ENCODE peak calls at places on chromosomes 11 and 22, in seven cellular contexts. One of them, this sample, is unnamed.

GRCh38 chr22:20131593-20131855 is at the start of gene ZDHHC8:
- DNase-seq in lower leg skin: no peak
- DNase-seq in PC-3: no peak
- DNase-seq in left lung: no peak
- DNase-seq in GM23338: no peak
- DNase-seq in esophagus squamous epithelium: no peak
- DNase-seq in adrenal gland: no peak
- DNase-seq in this sample: no peak

GRCh38 chr22:27139935-27140493 is 482.6 kb downstream of the MIAT start:
- DNase-seq in lower leg skin: no peak
- DNase-seq in PC-3: no peak
- DNase-seq in left lung: no peak
- DNase-seq in GM23338: no peak
- DNase-seq in esophagus squamous epithelium: no peak
- DNase-seq in adrenal gland: peak
- DNase-seq in this sample: peak

GRCh38 chr22:44259366-44260215 is 53.2 kb downstream of the SHISAL1 start:
- DNase-seq in lower leg skin: peak
- DNase-seq in PC-3: no peak
- DNase-seq in left lung: no peak
- DNase-seq in GM23338: no peak
- DNase-seq in esophagus squamous epithelium: no peak
- DNase-seq in adrenal gland: peak
- DNase-seq in this sample: no peak

GRCh38 chr11:21321530-21321929 is 652.1 kb downstream of the NELL1 start:
- DNase-seq in lower leg skin: no peak
- DNase-seq in PC-3: no peak
- DNase-seq in left lung: no peak
- DNase-seq in GM23338: no peak
- DNase-seq in esophagus squamous epithelium: no peak
- DNase-seq in adrenal gland: no peak
- DNase-seq in this sample: no peak

GRCh38 chr11:79400717-79401330 is 40.0 kb downstream of the TENM4 start:
- DNase-seq in lower leg skin: no peak
- DNase-seq in PC-3: peak
- DNase-seq in left lung: no peak
- DNase-seq in GM23338: peak
- DNase-seq in esophagus squamous epithelium: no peak
- DNase-seq in adrenal gland: peak
- DNase-seq in this sample: no peak

GRCh38 chr11:44205836-44206235 is 104.1 kb downstream of the ALX4 start:
- DNase-seq in lower leg skin: no peak
- DNase-seq in PC-3: no peak
- DNase-seq in left lung: no peak
- DNase-seq in GM23338: no peak
- DNase-seq in esophagus squamous epithelium: no peak
- DNase-seq in adrenal gland: no peak
- DNase-seq in this sample: no peak

GRCh38 chr11:8338138-8338537 is 74.5 kb upstream of the LMO1 start:
- DNase-seq in lower leg skin: no peak
- DNase-seq in PC-3: peak
- DNase-seq in left lung: no peak
- DNase-seq in GM23338: peak
- DNase-seq in esophagus squamous epithelium: no peak
- DNase-seq in adrenal gland: peak
- DNase-seq in this sample: no peak

GRCh38 chr11:77147668-77148321 is 19.7 kb downstream of the MYO7A start:
- DNase-seq in lower leg skin: no peak
- DNase-seq in PC-3: no peak
- DNase-seq in left lung: no peak
- DNase-seq in GM23338: peak
- DNase-seq in esophagus squamous epithelium: no peak
- DNase-seq in adrenal gland: no peak
- DNase-seq in this sample: no peak

GRCh38 chr11:74784234-74784633 is 35.6 kb downstream of the RNF169 start:
- DNase-seq in lower leg skin: no peak
- DNase-seq in PC-3: no peak
- DNase-seq in left lung: no peak
- DNase-seq in GM23338: no peak
- DNase-seq in esophagus squamous epithelium: no peak
- DNase-seq in adrenal gland: no peak
- DNase-seq in this sample: no peak

GRCh38 chr22:23591203-23591791 is 11.2 kb upstream of the IGLL1 start:
- DNase-seq in lower leg skin: no peak
- DNase-seq in PC-3: peak
- DNase-seq in left lung: no peak
- DNase-seq in GM23338: peak
- DNase-seq in esophagus squamous epithelium: no peak
- DNase-seq in adrenal gland: peak
- DNase-seq in this sample: peak

GRCh38 chr11:65013130-65013691 is 749 bp upstream of the ARL2 start:
- DNase-seq in lower leg skin: peak
- DNase-seq in PC-3: peak
- DNase-seq in left lung: peak
- DNase-seq in GM23338: peak
- DNase-seq in esophagus squamous epithelium: no peak
- DNase-seq in adrenal gland: peak
- DNase-seq in this sample: peak

GRCh38 chr11:60988658-60989057 is 17.2 kb downstream of the CD6 start:
- DNase-seq in lower leg skin: no peak
- DNase-seq in PC-3: no peak
- DNase-seq in left lung: no peak
- DNase-seq in GM23338: no peak
- DNase-seq in esophagus squamous epithelium: no peak
- DNase-seq in adrenal gland: no peak
- DNase-seq in this sample: no peak

GRCh38 chr11:35165416-35166368 is 26.7 kb downstream of the CD44 start:
- DNase-seq in lower leg skin: no peak
- DNase-seq in PC-3: peak
- DNase-seq in left lung: peak
- DNase-seq in GM23338: no peak
- DNase-seq in esophagus squamous epithelium: no peak
- DNase-seq in adrenal gland: no peak
- DNase-seq in this sample: no peak

GRCh38 chr11:92826597-92826996 is 142.9 kb upstream of the MTNR1B start:
- DNase-seq in lower leg skin: no peak
- DNase-seq in PC-3: no peak
- DNase-seq in left lung: no peak
- DNase-seq in GM23338: peak
- DNase-seq in esophagus squamous epithelium: no peak
- DNase-seq in adrenal gland: no peak
- DNase-seq in this sample: no peak

GRCh38 chr11:29119116-29119515 is 897.7 kb downstream of the KCNA4 start:
- DNase-seq in lower leg skin: no peak
- DNase-seq in PC-3: peak
- DNase-seq in left lung: no peak
- DNase-seq in GM23338: no peak
- DNase-seq in esophagus squamous epithelium: no peak
- DNase-seq in adrenal gland: no peak
- DNase-seq in this sample: peak
- H3K4me3 ChIP-seq in lower leg skin: no peak
- H3K4me3 ChIP-seq in PC-3: no peak
- H3K4me3 ChIP-seq in left lung: no peak
- H3K4me3 ChIP-seq in GM23338: no peak
- H3K4me3 ChIP-seq in esophagus squamous epithelium: no peak
- H3K4me3 ChIP-seq in adrenal gland: no peak
- H3K4me3 ChIP-seq in this sample: no peak

DNA sequence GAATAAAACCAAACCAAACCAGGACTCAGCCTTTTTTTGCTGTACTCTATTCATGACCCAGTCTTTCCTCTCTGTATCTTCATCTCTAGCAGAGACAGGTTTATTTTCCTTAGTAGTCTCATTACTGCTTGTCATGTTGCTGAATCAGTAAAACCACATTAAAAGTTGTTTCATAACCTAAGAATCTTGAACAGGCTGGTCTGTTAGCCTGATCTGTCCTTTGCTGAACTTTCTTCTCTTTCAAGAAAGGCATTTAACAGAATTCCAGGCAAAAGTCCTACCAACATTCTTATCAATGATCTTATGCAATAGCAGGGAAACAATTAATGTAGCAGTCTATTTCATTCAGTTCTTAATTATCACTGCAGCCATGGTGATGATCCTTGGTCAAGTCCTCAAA is 197.7 kb downstream of the CASP12 start:
- DNase-seq in lower leg skin: no peak
- DNase-seq in PC-3: no peak
- DNase-seq in left lung: no peak
- DNase-seq in GM23338: no peak
- DNase-seq in esophagus squamous epithelium: no peak
- DNase-seq in adrenal gland: no peak
- DNase-seq in this sample: peak
- H3K4me3 ChIP-seq in lower leg skin: no peak
- H3K4me3 ChIP-seq in PC-3: no peak
- H3K4me3 ChIP-seq in left lung: no peak
- H3K4me3 ChIP-seq in GM23338: no peak
- H3K4me3 ChIP-seq in esophagus squamous epithelium: no peak
- H3K4me3 ChIP-seq in adrenal gland: no peak
- H3K4me3 ChIP-seq in this sample: no peak

GRCh38 chr11:115501504-115501894 is 2.7 kb downstream of the CADM1 start:
- DNase-seq in lower leg skin: no peak
- DNase-seq in PC-3: no peak
- DNase-seq in left lung: no peak
- DNase-seq in GM23338: no peak
- DNase-seq in esophagus squamous epithelium: no peak
- DNase-seq in adrenal gland: no peak
- DNase-seq in this sample: no peak
- H3K4me3 ChIP-seq in lower leg skin: no peak
- H3K4me3 ChIP-seq in PC-3: no peak
- H3K4me3 ChIP-seq in left lung: no peak
- H3K4me3 ChIP-seq in GM23338: peak
- H3K4me3 ChIP-seq in esophagus squamous epithelium: peak
- H3K4me3 ChIP-seq in adrenal gland: no peak
- H3K4me3 ChIP-seq in this sample: no peak

GRCh38 chr11:111936045-111936400 is 1.1 kb upstream of the DIXDC1 start:
- DNase-seq in lower leg skin: no peak
- DNase-seq in PC-3: no peak
- DNase-seq in left lung: no peak
- DNase-seq in GM23338: no peak
- DNase-seq in esophagus squamous epithelium: no peak
- DNase-seq in adrenal gland: no peak
- DNase-seq in this sample: no peak
- H3K4me3 ChIP-seq in lower leg skin: no peak
- H3K4me3 ChIP-seq in PC-3: peak
- H3K4me3 ChIP-seq in left lung: no peak
- H3K4me3 ChIP-seq in GM23338: peak
- H3K4me3 ChIP-seq in esophagus squamous epithelium: peak
- H3K4me3 ChIP-seq in adrenal gland: peak
- H3K4me3 ChIP-seq in this sample: peak

DNA sequence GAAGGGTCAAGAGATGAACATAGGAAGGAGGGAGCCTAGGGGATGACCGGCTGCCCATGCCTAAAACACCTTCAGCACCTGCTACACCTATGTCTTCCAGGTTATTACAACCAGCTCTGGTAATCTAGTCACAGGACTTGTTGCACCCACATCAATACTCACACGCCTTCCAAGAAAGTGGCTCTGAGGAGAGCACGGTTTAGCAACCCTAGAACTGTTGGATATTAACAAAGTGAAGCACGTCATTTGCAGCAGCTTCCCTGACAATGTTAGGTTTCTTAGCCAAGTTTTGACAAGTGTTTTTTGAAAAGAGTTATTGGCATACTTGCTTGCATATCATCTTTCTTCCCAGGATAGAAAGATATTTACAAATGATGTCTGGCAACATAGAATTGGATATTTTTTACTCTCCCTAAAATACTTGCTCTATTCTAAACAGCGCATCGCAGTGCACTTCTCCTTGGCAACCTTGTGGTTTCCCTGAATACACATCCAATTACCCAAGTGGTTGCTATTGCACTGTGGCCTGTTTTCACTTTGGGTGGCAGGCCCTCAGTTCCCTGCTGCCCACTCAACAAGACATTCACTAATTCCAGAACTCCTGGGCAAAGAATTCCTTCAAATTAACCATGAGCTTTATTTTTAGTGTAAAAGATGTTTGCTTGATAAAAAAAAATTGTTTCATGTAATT is 94.3 kb upstream of the ARHGAP42 start:
- DNase-seq in lower leg skin: no peak
- DNase-seq in PC-3: no peak
- DNase-seq in left lung: no peak
- DNase-seq in GM23338: no peak
- DNase-seq in esophagus squamous epithelium: no peak
- DNase-seq in adrenal gland: no peak
- DNase-seq in this sample: no peak
- H3K4me3 ChIP-seq in lower leg skin: no peak
- H3K4me3 ChIP-seq in PC-3: no peak
- H3K4me3 ChIP-seq in left lung: no peak
- H3K4me3 ChIP-seq in GM23338: no peak
- H3K4me3 ChIP-seq in esophagus squamous epithelium: no peak
- H3K4me3 ChIP-seq in adrenal gland: no peak
- H3K4me3 ChIP-seq in this sample: no peak

GRCh38 chr11:33892906-33893594 is 1.2 kb upstream of the LMO2 start:
- DNase-seq in lower leg skin: peak
- DNase-seq in PC-3: no peak
- DNase-seq in left lung: no peak
- DNase-seq in GM23338: no peak
- DNase-seq in esophagus squamous epithelium: no peak
- DNase-seq in adrenal gland: no peak
- DNase-seq in this sample: no peak
- H3K4me3 ChIP-seq in lower leg skin: no peak
- H3K4me3 ChIP-seq in PC-3: no peak
- H3K4me3 ChIP-seq in left lung: no peak
- H3K4me3 ChIP-seq in GM23338: no peak
- H3K4me3 ChIP-seq in esophagus squamous epithelium: no peak
- H3K4me3 ChIP-seq in adrenal gland: no peak
- H3K4me3 ChIP-seq in this sample: no peak